ENCODE peak calls at places on chromosomes 12 and 14, in seven cellular contexts. V is upper lobe of left lung, I is HCT116, C is Panc1, H is HepG2, Q is GM12878, N is K562. Z is an unnamed sample. For H3K4me1 and H3K9me3, the result is how much of the 10 kb centered on the place peaks cover.

GRCh38 chr12:113263431-113263963 is 42.2 kb downstream of the TPCN1 start:
- ATAC-seq in V (no peak), I (no peak), C (no peak), H (no peak), Q (no peak), N (no peak), Z (no peak)

GRCh38 chr12:92400006-92400405 is 254.4 kb upstream of the BTG1 start:
- ATAC-seq in V (no peak), I (no peak), C (no peak), H (no peak), Q (peak), N (no peak), Z (no peak)

GRCh38 chr14:72315720-72316119 is 383.5 kb downstream of the RGS6 start:
- ATAC-seq in V (no peak), I (no peak), C (no peak), H (no peak), Q (no peak), N (no peak), Z (no peak)

GRCh38 chr14:32608880-32609279 is 279.8 kb downstream of the AKAP6 start:
- ATAC-seq in V (no peak), I (no peak), C (no peak), H (no peak), Q (no peak), N (no peak), Z (no peak)

GRCh38 chr12:58420496-58420895 is 479.1 kb downstream of the ATP23 start:
- ATAC-seq in V (no peak), I (no peak), C (peak), H (no peak), Q (no peak), N (no peak), Z (no peak)

GRCh38 chr12:109192358-109192757 is 76.0 kb downstream of the ACACB start:
- ATAC-seq in V (no peak), I (no peak), C (no peak), H (no peak), Q (no peak), N (no peak), Z (no peak)

GRCh38 chr14:23141706-23142467 is 22.8 kb upstream of the CEBPE start:
- ATAC-seq in V (peak), I (peak), C (peak), H (no peak), Q (no peak), N (no peak), Z (peak)

GRCh38 chr12:91400249-91400648 is 217.6 kb upstream of the DCN start:
- ATAC-seq in V (no peak), I (no peak), C (no peak), H (no peak), Q (no peak), N (no peak), Z (no peak)

GRCh38 chr12:43289412-43289811 is 262.6 kb downstream of the ADAMTS20 start:
- ATAC-seq in V (no peak), I (no peak), C (no peak), H (no peak), Q (no peak), N (no peak), Z (no peak)

GRCh38 chr12:46363582-46364299 is 8.8 kb downstream of the SLC38A2 start:
- ATAC-seq in V (no peak), I (no peak), C (no peak), H (no peak), Q (no peak), N (no peak), Z (no peak)

GRCh38 chr12:92543872-92544271 is 158.9 kb upstream of the PLEKHG7 start:
- ATAC-seq in V (no peak), I (no peak), C (no peak), H (peak), Q (peak), N (no peak), Z (no peak)

GRCh38 chr14:22105643-22106042 is 432.0 kb upstream of the OR4E1 start:
- ATAC-seq in V (no peak), I (no peak), C (no peak), H (peak), Q (no peak), N (no peak), Z (no peak)

GRCh38 chr12:54497883-54498282 is 331 bp downstream of the NCKAP1L start:
- ATAC-seq in V (peak), I (no peak), C (no peak), H (no peak), Q (peak), N (peak), Z (no peak)

GRCh38 chr14:51328942-51329350 is 88.9 kb downstream of the TMX1 start:
- ATAC-seq in V (no peak), I (no peak), C (no peak), H (no peak), Q (no peak), N (no peak), Z (peak)

GRCh38 chr12:116529048-116529447 is 30.1 kb upstream of the MAP1LC3B2 start:
- ATAC-seq in V (no peak), I (no peak), C (peak), H (peak), Q (no peak), N (no peak), Z (no peak)

GRCh38 chr12:114415525-114415868 is 9.6 kb upstream of the TBX5 start:
- ATAC-seq in V (no peak), I (no peak), C (no peak), H (no peak), Q (no peak), N (no peak), Z (no peak)

GRCh38 chr14:67934087-67934486 is 114.5 kb downstream of the RAD51B start:
- ATAC-seq in V (peak), I (peak), C (peak), H (peak), Q (peak), N (peak), Z (peak)

GRCh38 chr12:124399622-124400021 is 104.7 kb downstream of the RFLNA start:
- ATAC-seq in V (no peak), I (peak), C (peak), H (peak), Q (peak), N (peak), Z (no peak)

GRCh38 chr12:13390381-13390856 is 193.9 kb downstream of the EMP1 start:
- ATAC-seq in V (peak), I (peak), C (peak), H (no peak), Q (no peak), N (no peak), Z (peak)

GRCh38 chr12:28973491-28973890 is 175.6 kb upstream of the FAR2 start:
- ATAC-seq in V (no peak), I (no peak), C (no peak), H (no peak), Q (no peak), N (no peak), Z (no peak)

GRCh38 chr12:52442600-52443061 is 8.5 kb upstream of the KRT75 start:
- ATAC-seq in V (no peak), I (peak), C (peak), H (no peak), Q (no peak), N (no peak), Z (no peak)

GRCh38 chr12:14207946-14208612 is 157.4 kb upstream of the ATF7IP start:
- ATAC-seq in V (peak), I (peak), C (no peak), H (no peak), Q (no peak), N (no peak), Z (no peak)

GRCh38 chr12:44930972-44931600 is 55.0 kb upstream of the NELL2 start:
- ATAC-seq in V (no peak), I (peak), C (no peak), H (no peak), Q (peak), N (peak), Z (no peak)

GRCh38 chr12:62190081-62190480 is 70.1 kb upstream of the USP15 start:
- ATAC-seq in V (no peak), I (no peak), C (no peak), H (no peak), Q (no peak), N (no peak), Z (no peak)

DNA sequence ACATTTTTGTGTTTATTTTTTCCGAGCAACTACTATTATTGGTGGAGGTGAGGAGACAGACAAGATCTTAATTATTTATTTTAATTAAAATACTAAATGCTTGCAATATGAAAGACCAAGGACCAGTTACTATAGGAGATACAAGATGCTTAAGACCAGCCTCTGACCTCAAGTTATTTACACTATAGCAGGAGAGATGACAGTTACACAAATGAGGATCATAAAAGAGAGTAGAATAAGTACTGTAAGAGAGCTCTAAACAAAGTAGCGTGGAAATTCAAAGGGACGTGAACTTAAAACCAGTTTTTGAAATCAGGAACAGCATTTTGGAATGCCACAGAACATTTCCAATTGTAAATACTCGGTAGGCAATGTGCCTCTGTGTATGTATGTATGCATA is 128.0 kb upstream of the ATF1 start:
- ATAC-seq in V (no peak), I (no peak), C (no peak), H (no peak), Q (no peak), N (no peak), Z (no peak)
- TF ChIP-seq POLR2AphosphoS5 in V (no peak), I (no peak), C (no peak), H (no peak), Q (no peak), N (no peak), Z (no peak)

GRCh38 chr14:73752297-73752992 is 38.3 kb upstream of the PNMA1 start:
- ATAC-seq in V (peak), I (peak), C (peak), H (peak), Q (peak), N (no peak), Z (peak)

GRCh38 chr14:73753043-73753886 is 39.1 kb upstream of the PNMA1 start:
- ATAC-seq in V (peak), I (no peak), C (peak), H (peak), Q (peak), N (peak), Z (peak)

GRCh38 chr14:73750161-73750901 is 36.1 kb upstream of the PNMA1 start:
- ATAC-seq in V (no peak), I (no peak), C (no peak), H (no peak), Q (no peak), N (no peak), Z (no peak)

GRCh38 chr14:73749706-73750105 is 35.5 kb upstream of the PNMA1 start:
- ATAC-seq in V (no peak), I (no peak), C (no peak), H (no peak), Q (no peak), N (no peak), Z (no peak)

DNA sequence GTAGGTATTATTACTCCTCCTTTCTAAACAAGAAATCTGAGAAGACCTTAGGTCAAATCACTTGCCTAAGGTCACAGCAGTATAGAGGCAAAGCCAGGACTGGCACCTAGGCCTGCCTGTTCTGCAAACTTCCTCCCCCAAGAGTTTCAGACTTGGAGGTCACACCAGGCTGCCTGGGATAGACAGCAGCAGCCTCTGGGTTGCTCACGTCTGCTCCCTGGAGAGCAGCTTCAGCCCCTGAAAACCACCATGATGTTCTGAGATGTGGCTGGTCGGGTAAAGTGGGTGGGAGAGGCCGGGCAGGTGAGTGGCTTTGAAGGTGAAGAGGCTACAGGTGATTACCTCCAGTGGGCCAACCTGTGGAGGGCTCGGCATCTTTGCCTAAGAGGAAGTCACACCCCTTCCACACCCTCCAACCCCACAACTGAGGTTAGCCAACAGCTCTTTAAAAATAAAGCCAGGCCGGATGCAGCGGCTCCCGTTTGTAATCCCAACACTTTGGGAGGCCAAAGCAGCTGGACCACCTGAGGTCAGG is 37.0 kb upstream of the PNMA1 start:
- ATAC-seq in V (no peak), I (no peak), C (no peak), H (no peak), Q (no peak), N (no peak), Z (no peak)
- H3K4me1 ChIP-seq in V (half or more), I (under half), C (half or more), H (half or more), Q (half or more), N (half or more), Z (half or more)

GRCh38 chr12:131443019-131444000 is 267.6 kb upstream of the SFSWAP start:
- ATAC-seq in V (no peak), I (no peak), C (no peak), H (no peak), Q (no peak), N (no peak), Z (no peak)
- H3K9me3 ChIP-seq in V (under half), I (under half), C (under half), H (under half), Q (under half), N (under half), Z (under half)

GRCh38 chr12:76942276-76942675 is 63.5 kb upstream of the CSRP2 start:
- ATAC-seq in V (no peak), I (no peak), C (no peak), H (no peak), Q (no peak), N (no peak), Z (no peak)
- TF ChIP-seq POLR2AphosphoS5 in V (no peak), I (no peak), C (no peak), H (no peak), Q (no peak), N (no peak), Z (no peak)

GRCh38 chr14:54776361-54777001 is 126.1 kb downstream of the GCH1 start:
- ATAC-seq in V (no peak), I (no peak), C (no peak), H (no peak), Q (peak), N (no peak), Z (no peak)
- H3K4me1 ChIP-seq in V (under half), I (under half), C (under half), H (under half), Q (under half), N (under half), Z (under half)